ENCODE peak calls at places on chromosome 7, in seven cellular contexts. H, P, A, J, G, S and E are unnamed samples.

GRCh38 chr7:66281678-66282593 is 76.8 kb downstream of the TPST1 start:
- DNase-seq in J (peak; percentile 24), H (no peak), P (no peak), G (no peak), A (no peak), S (no peak), E (peak; percentile 66)

GRCh38 chr7:69963388-69963787 is 365.1 kb downstream of the AUTS2 start:
- DNase-seq in G (no peak), A (no peak), H (no peak), S (no peak), J (no peak), P (no peak), E (no peak)

GRCh38 chr7:116528008-116528789 is 3.4 kb downstream of the CAV1 start:
- DNase-seq in S (no peak), H (no peak), G (no peak), P (peak; percentile 71), J (peak; percentile 67), A (peak; percentile 50), E (peak; percentile 19)

GRCh38 chr7:99079104-99079503 is 64.8 kb downstream of the SMURF1 start:
- DNase-seq in G (no peak), S (no peak), A (no peak), P (no peak), J (no peak), H (peak; percentile 54), E (no peak)

GRCh38 chr7:77348371-77348813 is 67.8 kb downstream of the GSAP start:
- DNase-seq in H (no peak), S (no peak), J (no peak), P (no peak), G (no peak), A (peak; percentile 25), E (peak; percentile 37)

GRCh38 chr7:107933386-107934013 is 42.5 kb downstream of the DLD start:
- DNase-seq in S (no peak), J (no peak), H (no peak), A (no peak), G (no peak), P (no peak), E (no peak)

GRCh38 chr7:33129806-33130153 is 416 bp downstream of the BBS9 start:
- DNase-seq in J (no peak), S (no peak), P (peak; percentile 19), G (no peak), A (no peak), H (peak; percentile 39), E (no peak)

GRCh38 chr7:154777023-154777422 is 225.9 kb downstream of the PAXIP1 start:
- DNase-seq in H (no peak), P (peak; percentile 28), A (no peak), G (no peak), S (no peak), J (no peak), E (no peak)

GRCh38 chr7:28433604-28434254 is 21.4 kb downstream of the CREB5 start:
- DNase-seq in J (no peak), P (no peak), S (no peak), A (peak; percentile 20), G (no peak), H (no peak), E (peak; percentile 22)

GRCh38 chr7:90666186-90666585 is 70.1 kb downstream of the CDK14 start:
- DNase-seq in J (peak; percentile 33), S (no peak), H (no peak), G (no peak), P (no peak), A (no peak), E (no peak)

GRCh38 chr7:80721880-80722595 is 83.6 kb downstream of the CD36 start:
- DNase-seq in G (no peak), A (no peak), P (peak; percentile 77), S (no peak), H (no peak), J (no peak), E (peak; percentile 16)

GRCh38 chr7:78607099-78607498 is 808.5 kb downstream of the PHTF2 start:
- DNase-seq in H (no peak), P (no peak), G (no peak), S (no peak), J (no peak), A (no peak), E (no peak)

GRCh38 chr7:55552320-55553086 is 19.8 kb downstream of the VOPP1 start:
- DNase-seq in P (no peak), A (no peak), G (no peak), J (peak; percentile 33), H (no peak), S (no peak), E (peak; percentile 67)

GRCh38 chr7:150367187-150367510 is 1.5 kb upstream of the REPIN1 start:
- DNase-seq in A (no peak), H (no peak), G (no peak), P (no peak), J (no peak), S (no peak), E (no peak)

GRCh38 chr7:47358357-47358756 is 223.6 kb downstream of the TNS3 start:
- DNase-seq in S (no peak), P (no peak), A (no peak), H (no peak), G (no peak), J (no peak), E (no peak)

GRCh38 chr7:44127161-44127560 is 3.8 kb upstream of the POLD2 start:
- DNase-seq in P (no peak), A (no peak), H (no peak), G (no peak), S (no peak), J (no peak), E (no peak)

GRCh38 chr7:134690614-134691504 is 44.2 kb downstream of the BPGM start:
- DNase-seq in P (no peak), S (no peak), J (no peak), A (no peak), G (no peak), H (no peak), E (no peak)

GRCh38 chr7:134690016-134690415 is 43.4 kb downstream of the BPGM start:
- DNase-seq in J (no peak), P (no peak), H (peak; percentile 54), G (no peak), A (no peak), S (no peak), E (no peak)

GRCh38 chr7:134694299-134694698 is 47.6 kb downstream of the BPGM start:
- DNase-seq in G (no peak), H (no peak), S (no peak), A (no peak), J (no peak), P (peak; percentile 57), E (no peak)

GRCh38 chr7:134693256-134693655 is 46.6 kb downstream of the BPGM start:
- DNase-seq in A (peak; percentile 48), H (peak; percentile 71), J (peak; percentile 37), P (no peak), G (no peak), S (no peak), E (no peak)

DNA sequence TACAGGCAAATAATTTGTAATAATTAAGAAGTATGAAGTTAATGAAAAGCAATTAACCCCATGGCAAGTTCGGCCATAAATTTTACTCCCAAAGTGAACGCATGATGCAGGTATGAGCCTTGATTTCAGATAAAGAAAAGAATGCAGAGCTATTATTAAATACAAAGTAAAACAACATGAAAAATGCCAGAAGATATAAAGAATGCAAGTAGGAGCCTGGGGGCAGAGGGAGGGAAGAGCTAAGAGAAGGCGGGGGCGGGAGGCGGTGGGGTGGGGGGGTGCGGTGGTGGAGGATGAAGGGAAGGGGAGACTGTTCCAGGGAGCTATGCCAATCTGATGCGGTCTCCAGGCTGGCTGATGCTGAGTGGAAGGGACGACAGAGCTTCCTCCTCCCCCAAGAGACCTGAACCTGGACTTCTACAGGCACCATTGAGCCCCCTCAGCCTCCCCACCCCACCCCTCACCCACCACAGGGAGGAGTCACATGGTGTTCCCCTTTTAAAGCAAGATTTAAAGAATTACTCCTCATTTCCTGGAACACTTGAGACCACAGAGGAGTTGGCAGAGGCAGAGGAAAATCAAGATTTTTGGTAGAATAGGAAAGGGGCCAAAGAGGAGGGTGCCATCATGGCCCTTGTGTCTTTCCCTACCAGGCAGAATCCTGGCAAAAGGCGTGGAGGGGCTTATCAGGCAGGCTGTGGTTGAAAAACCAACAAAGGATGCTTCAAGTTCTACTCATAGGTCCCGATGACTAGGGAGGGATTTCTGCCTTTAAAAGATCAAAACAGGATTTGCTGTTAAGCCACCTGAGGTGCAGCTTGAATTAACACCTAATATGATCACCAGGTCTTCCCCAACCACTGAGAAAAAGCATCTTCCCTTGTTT is 45.4 kb downstream of the BPGM start:
- DNase-seq in H (no peak), J (no peak), S (no peak), G (no peak), P (no peak), A (peak; percentile 69), E (no peak)
- H3K4me1 ChIP-seq in H (no peaks in the 10 kb centered on the region), J (peaks cover 3% of the 10 kb centered on the region), S (no peaks in the 10 kb centered on the region), G (peaks cover 4% of the 10 kb centered on the region), P (no peaks in the 10 kb centered on the region), A (peaks cover 30% of the 10 kb centered on the region), E (no peaks in the 10 kb centered on the region)

DNA sequence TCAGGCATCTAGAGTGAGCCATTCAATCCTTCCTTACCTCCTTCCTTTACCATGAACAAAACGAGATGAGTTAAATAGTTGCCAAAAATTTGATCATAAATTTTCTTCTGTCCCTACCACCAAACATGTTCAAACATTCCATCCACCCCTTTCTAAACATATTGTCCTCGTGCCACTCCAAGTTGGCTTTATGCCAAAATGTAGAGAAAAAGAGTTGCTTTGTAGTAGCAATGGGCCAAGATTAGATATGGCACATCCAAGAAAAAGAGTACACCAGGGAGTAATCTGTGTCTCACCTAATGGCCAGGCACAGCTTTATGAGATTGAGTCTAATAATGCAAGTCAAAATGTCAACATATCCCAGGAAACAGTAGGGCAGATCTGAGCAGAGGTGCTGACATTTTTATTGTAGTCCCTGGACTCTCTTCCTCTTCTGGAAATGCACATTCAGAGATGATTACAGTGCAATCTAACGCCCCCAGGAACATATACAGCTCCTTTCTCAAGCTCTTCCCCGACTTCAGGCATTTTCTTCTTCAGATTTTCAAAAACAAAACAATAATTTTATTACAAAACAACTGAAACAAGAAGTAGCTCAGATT is 5.7 kb upstream of the OR6V1 start:
- DNase-seq in P (no peak), G (no peak), S (no peak), J (no peak), H (no peak), A (no peak), E (no peak)
- H3K27ac ChIP-seq in P (no peak overlapping the region), G (no peak overlapping the region), S (no peak overlapping the region), J (no peak overlapping the region), H (no peak overlapping the region), A (no peak overlapping the region), E (no peak overlapping the region)

DNA sequence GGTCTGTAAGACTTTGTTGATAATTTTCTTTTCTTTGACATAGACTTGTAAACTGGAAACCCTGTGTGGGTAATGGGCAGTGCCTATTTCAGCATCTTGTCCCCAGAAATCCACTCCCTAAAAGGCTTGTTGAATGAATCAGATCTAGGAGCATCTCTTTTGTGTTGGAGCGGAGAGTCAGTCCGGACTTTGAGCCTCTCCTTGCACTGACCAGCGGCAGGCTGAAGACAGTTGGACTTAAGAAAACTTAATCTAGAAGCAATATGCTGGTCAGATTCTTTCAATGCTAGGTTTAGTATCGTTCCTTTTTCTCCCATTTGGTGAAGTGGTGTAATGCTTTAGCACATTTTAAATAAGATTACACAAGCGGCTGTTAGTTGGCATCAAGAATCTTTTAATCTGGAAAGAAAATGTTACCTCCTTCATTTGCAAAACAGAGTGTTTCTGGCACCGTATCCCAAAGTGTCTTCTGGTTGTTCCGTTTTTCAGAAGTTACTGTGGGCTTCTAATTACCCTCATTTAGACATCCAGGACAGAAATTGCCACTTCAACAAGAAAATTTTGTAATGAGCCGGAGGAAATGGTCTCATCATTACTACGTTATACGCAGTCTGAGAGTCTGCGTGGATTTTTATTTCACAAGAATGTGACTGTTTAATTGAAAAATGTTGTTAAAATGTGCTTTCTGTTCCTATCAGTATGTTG is 74.7 kb downstream of the CUX1 start:
- DNase-seq in P (no peak), G (no peak), H (no peak), A (no peak), J (no peak), S (no peak), E (no peak)
- H3K4me1 ChIP-seq in P (peaks cover 52% of the 10 kb centered on the region), G (no peaks in the 10 kb centered on the region), H (no peaks in the 10 kb centered on the region), A (peaks cover 2% of the 10 kb centered on the region), J (peaks cover 50% of the 10 kb centered on the region), S (peaks cover 6% of the 10 kb centered on the region), E (no peaks in the 10 kb centered on the region)

GRCh38 chr7:12485845-12486244 is 82.2 kb upstream of the VWDE start:
- DNase-seq in H (no peak), G (no peak), J (no peak), P (no peak), S (no peak), A (no peak), E (no peak)
- H3K27ac ChIP-seq in H (no peak overlapping the region), G (no peak overlapping the region), J (no peak overlapping the region), P (no peak overlapping the region), S (no peak overlapping the region), A (no peak overlapping the region), E (no peak overlapping the region)